ENCODE peak calls at places on chromosomes 16 and 17, in six cellular contexts. One of them, this sample, is unnamed.

GRCh38 chr16:31079342-31079944 is 5.2 kb downstream of the ZNF646 start:
- DNase-seq in PC-9: no peak
- DNase-seq in H9: no peak
- DNase-seq in adrenal gland: no peak
- DNase-seq in prostate gland: no peak
- DNase-seq in lung: no peak
- DNase-seq in this sample: no peak

GRCh38 chr17:66720567-66720966 is 114.3 kb upstream of the CACNG5 start:
- DNase-seq in lung: no peak
- DNase-seq in PC-9: no peak
- DNase-seq in prostate gland: no peak
- DNase-seq in adrenal gland: no peak
- DNase-seq in H9: no peak
- DNase-seq in this sample: no peak

GRCh38 chr16:23334421-23334853 is 32.3 kb downstream of the SCNN1B start:
- DNase-seq in prostate gland: no peak
- DNase-seq in lung: no peak
- DNase-seq in H9: no peak
- DNase-seq in adrenal gland: no peak
- DNase-seq in PC-9: no peak
- DNase-seq in this sample: no peak

GRCh38 chr16:73771196-73771595 is 525.4 kb upstream of the PSMD7 start:
- DNase-seq in PC-9: no peak
- DNase-seq in lung: no peak
- DNase-seq in H9: no peak
- DNase-seq in prostate gland: no peak
- DNase-seq in adrenal gland: no peak
- DNase-seq in this sample: no peak

GRCh38 chr16:12488371-12488770 is 315.3 kb downstream of the CPPED1 start:
- DNase-seq in H9: no peak
- DNase-seq in lung: no peak
- DNase-seq in PC-9: no peak
- DNase-seq in prostate gland: no peak
- DNase-seq in adrenal gland: no peak
- DNase-seq in this sample: no peak

GRCh38 chr17:75827291-75828050 is 16.7 kb downstream of the UNC13D start:
- DNase-seq in lung: peak
- DNase-seq in H9: peak
- DNase-seq in prostate gland: peak
- DNase-seq in PC-9: no peak
- DNase-seq in adrenal gland: no peak
- DNase-seq in this sample: no peak

GRCh38 chr16:72840591-72841381 is 207.1 kb downstream of the ZFHX3 start:
- DNase-seq in prostate gland: no peak
- DNase-seq in H9: no peak
- DNase-seq in adrenal gland: no peak
- DNase-seq in PC-9: no peak
- DNase-seq in lung: no peak
- DNase-seq in this sample: no peak

GRCh38 chr17:20954794-20955193 is 88.0 kb downstream of the USP22 start:
- DNase-seq in lung: no peak
- DNase-seq in adrenal gland: no peak
- DNase-seq in PC-9: no peak
- DNase-seq in H9: no peak
- DNase-seq in prostate gland: no peak
- DNase-seq in this sample: no peak

GRCh38 chr16:23694707-23695373 is 16.2 kb downstream of the PLK1 start:
- DNase-seq in lung: no peak
- DNase-seq in PC-9: no peak
- DNase-seq in H9: peak
- DNase-seq in adrenal gland: peak
- DNase-seq in prostate gland: no peak
- DNase-seq in this sample: no peak

GRCh38 chr17:65763786-65764185 is 202.3 kb upstream of the AXIN2 start:
- DNase-seq in lung: no peak
- DNase-seq in adrenal gland: no peak
- DNase-seq in prostate gland: no peak
- DNase-seq in H9: no peak
- DNase-seq in PC-9: no peak
- DNase-seq in this sample: no peak

GRCh38 chr17:332558-333322 is 19.9 kb downstream of the RPH3AL start:
- DNase-seq in H9: peak
- DNase-seq in lung: no peak
- DNase-seq in adrenal gland: no peak
- DNase-seq in prostate gland: no peak
- DNase-seq in PC-9: no peak
- DNase-seq in this sample: no peak

GRCh38 chr17:27915715-27916114 is 22.6 kb upstream of the LYRM9 start:
- DNase-seq in PC-9: no peak
- DNase-seq in lung: no peak
- DNase-seq in prostate gland: no peak
- DNase-seq in adrenal gland: no peak
- DNase-seq in H9: peak
- DNase-seq in this sample: no peak

GRCh38 chr17:74526681-74527080 is 4.6 kb downstream of the CD300LB start:
- DNase-seq in prostate gland: no peak
- DNase-seq in lung: no peak
- DNase-seq in PC-9: no peak
- DNase-seq in adrenal gland: no peak
- DNase-seq in H9: no peak
- DNase-seq in this sample: no peak

GRCh38 chr17:72624652-72625051 is 467.8 kb downstream of the SLC39A11 start:
- DNase-seq in prostate gland: no peak
- DNase-seq in PC-9: no peak
- DNase-seq in lung: no peak
- DNase-seq in adrenal gland: no peak
- DNase-seq in H9: no peak
- DNase-seq in this sample: no peak

GRCh38 chr16:14600164-14600563 is 29.9 kb downstream of the PARN start:
- DNase-seq in lung: no peak
- DNase-seq in prostate gland: no peak
- DNase-seq in adrenal gland: no peak
- DNase-seq in PC-9: peak
- DNase-seq in H9: no peak
- DNase-seq in this sample: no peak

GRCh38 chr17:71029246-71029645 is 859.9 kb downstream of the KCNJ2 start:
- DNase-seq in adrenal gland: no peak
- DNase-seq in H9: no peak
- DNase-seq in lung: no peak
- DNase-seq in PC-9: no peak
- DNase-seq in prostate gland: no peak
- DNase-seq in this sample: no peak

GRCh38 chr17:71035226-71035625 is 865.9 kb downstream of the KCNJ2 start:
- DNase-seq in H9: no peak
- DNase-seq in lung: no peak
- DNase-seq in prostate gland: no peak
- DNase-seq in adrenal gland: no peak
- DNase-seq in PC-9: no peak
- DNase-seq in this sample: no peak

GRCh38 chr17:71033336-71033735 is 864.0 kb downstream of the KCNJ2 start:
- DNase-seq in PC-9: no peak
- DNase-seq in adrenal gland: no peak
- DNase-seq in H9: peak
- DNase-seq in lung: no peak
- DNase-seq in prostate gland: no peak
- DNase-seq in this sample: no peak

GRCh38 chr17:71032746-71033273 is 863.5 kb downstream of the KCNJ2 start:
- DNase-seq in PC-9: no peak
- DNase-seq in prostate gland: no peak
- DNase-seq in lung: no peak
- DNase-seq in H9: peak
- DNase-seq in adrenal gland: no peak
- DNase-seq in this sample: no peak
- H3K27ac ChIP-seq in PC-9: no peak
- H3K27ac ChIP-seq in prostate gland: no peak
- H3K27ac ChIP-seq in lung: no peak
- H3K27ac ChIP-seq in H9: no peak
- H3K27ac ChIP-seq in adrenal gland: no peak
- H3K27ac ChIP-seq in this sample: no peak

GRCh38 chr16:29742683-29743275 is 3.0 kb downstream of the C16orf54 start:
- DNase-seq in H9: no peak
- DNase-seq in lung: no peak
- DNase-seq in adrenal gland: no peak
- DNase-seq in prostate gland: no peak
- DNase-seq in PC-9: no peak
- DNase-seq in this sample: no peak
- H3K27ac ChIP-seq in H9: no peak
- H3K27ac ChIP-seq in lung: no peak
- H3K27ac ChIP-seq in adrenal gland: no peak
- H3K27ac ChIP-seq in prostate gland: peak
- H3K27ac ChIP-seq in PC-9: no peak
- H3K27ac ChIP-seq in this sample: no peak

GRCh38 chr17:50146927-50147640 is 3.4 kb downstream of the PPP1R9B start:
- DNase-seq in adrenal gland: no peak
- DNase-seq in lung: no peak
- DNase-seq in PC-9: no peak
- DNase-seq in prostate gland: no peak
- DNase-seq in H9: no peak
- DNase-seq in this sample: no peak
- H3K27ac ChIP-seq in adrenal gland: peak
- H3K27ac ChIP-seq in lung: peak
- H3K27ac ChIP-seq in PC-9: no peak
- H3K27ac ChIP-seq in prostate gland: peak
- H3K27ac ChIP-seq in H9: no peak
- H3K27ac ChIP-seq in this sample: no peak

GRCh38 chr17:48551601-48552452 is 6.9 kb upstream of the HOXB2 start:
- DNase-seq in PC-9: no peak
- DNase-seq in lung: no peak
- DNase-seq in prostate gland: no peak
- DNase-seq in H9: no peak
- DNase-seq in adrenal gland: no peak
- DNase-seq in this sample: no peak

GRCh38 chr17:48549909-48550308 is 5.0 kb upstream of the HOXB2 start:
- DNase-seq in lung: no peak
- DNase-seq in adrenal gland: no peak
- DNase-seq in prostate gland: no peak
- DNase-seq in H9: no peak
- DNase-seq in PC-9: no peak
- DNase-seq in this sample: no peak

GRCh38 chr17:48548687-48549621 is 4.0 kb upstream of the HOXB2 start:
- DNase-seq in lung: no peak
- DNase-seq in adrenal gland: no peak
- DNase-seq in H9: no peak
- DNase-seq in prostate gland: no peak
- DNase-seq in PC-9: no peak
- DNase-seq in this sample: no peak

GRCh38 chr17:48551206-48551597 is 6.3 kb upstream of the HOXB2 start:
- DNase-seq in lung: no peak
- DNase-seq in PC-9: no peak
- DNase-seq in H9: no peak
- DNase-seq in adrenal gland: no peak
- DNase-seq in prostate gland: no peak
- DNase-seq in this sample: no peak

DNA sequence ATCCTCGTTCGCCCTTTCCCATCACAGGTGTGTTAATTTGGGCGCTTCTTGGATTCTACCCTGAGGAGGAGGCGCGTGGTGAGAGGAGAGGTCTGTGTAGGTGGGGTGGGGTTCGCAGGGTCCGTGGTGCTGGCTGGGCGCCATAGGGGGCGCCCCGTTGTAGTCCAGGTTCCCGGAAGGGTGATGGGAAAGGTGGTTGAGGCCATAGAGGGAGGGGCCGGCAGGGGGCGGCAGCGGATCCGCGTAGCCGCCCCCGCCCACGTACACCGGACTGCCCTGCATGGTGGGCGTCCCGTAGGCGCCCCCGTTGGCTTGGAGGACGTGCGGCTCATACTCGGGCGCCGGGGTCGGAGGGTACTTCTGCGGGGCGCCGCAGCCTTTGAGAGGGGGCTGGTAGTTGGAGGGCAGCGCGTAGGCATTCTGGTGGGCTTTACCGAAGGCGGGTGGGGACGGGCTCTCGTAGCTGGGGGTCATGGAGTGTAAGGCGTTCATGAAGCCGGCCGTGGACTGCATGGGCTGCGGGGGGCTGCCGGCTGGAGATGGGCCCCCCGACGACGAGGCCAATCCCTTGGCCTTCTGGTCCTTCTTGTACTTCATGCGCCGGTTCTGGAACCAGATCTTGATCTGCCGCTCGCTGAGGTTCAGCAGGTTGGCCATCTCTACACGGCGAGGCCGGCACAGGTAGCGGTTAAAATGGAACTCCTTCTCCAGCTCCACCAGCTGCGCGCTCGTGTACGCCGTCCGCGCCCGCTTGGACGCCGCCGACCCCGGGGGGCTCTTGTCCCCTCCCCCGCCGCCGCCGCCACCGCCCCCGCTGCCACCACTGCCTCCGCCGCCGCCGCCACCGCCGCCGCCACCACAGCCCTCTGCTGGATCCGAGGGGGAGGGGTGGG is 5.7 kb upstream of the HOXB2 start:
- DNase-seq in adrenal gland: no peak
- DNase-seq in prostate gland: no peak
- DNase-seq in PC-9: no peak
- DNase-seq in H9: peak
- DNase-seq in lung: no peak
- DNase-seq in this sample: no peak
- H3K27ac ChIP-seq in adrenal gland: no peak
- H3K27ac ChIP-seq in prostate gland: no peak
- H3K27ac ChIP-seq in PC-9: no peak
- H3K27ac ChIP-seq in H9: no peak
- H3K27ac ChIP-seq in lung: no peak
- H3K27ac ChIP-seq in this sample: no peak

GRCh38 chr16:79519448-79519847 is 81.1 kb downstream of the MAF start:
- DNase-seq in PC-9: no peak
- DNase-seq in lung: no peak
- DNase-seq in adrenal gland: no peak
- DNase-seq in prostate gland: no peak
- DNase-seq in H9: no peak
- DNase-seq in this sample: no peak
- H3K27ac ChIP-seq in PC-9: no peak
- H3K27ac ChIP-seq in lung: no peak
- H3K27ac ChIP-seq in adrenal gland: no peak
- H3K27ac ChIP-seq in prostate gland: no peak
- H3K27ac ChIP-seq in H9: no peak
- H3K27ac ChIP-seq in this sample: no peak

GRCh38 chr17:57597531-57598453 is 147.3 kb downstream of the CCDC182 start:
- DNase-seq in prostate gland: peak
- DNase-seq in PC-9: peak
- DNase-seq in lung: peak
- DNase-seq in adrenal gland: peak
- DNase-seq in H9: peak
- DNase-seq in this sample: no peak
- H3K27ac ChIP-seq in prostate gland: no peak
- H3K27ac ChIP-seq in PC-9: no peak
- H3K27ac ChIP-seq in lung: no peak
- H3K27ac ChIP-seq in adrenal gland: peak
- H3K27ac ChIP-seq in H9: no peak
- H3K27ac ChIP-seq in this sample: no peak

DNA sequence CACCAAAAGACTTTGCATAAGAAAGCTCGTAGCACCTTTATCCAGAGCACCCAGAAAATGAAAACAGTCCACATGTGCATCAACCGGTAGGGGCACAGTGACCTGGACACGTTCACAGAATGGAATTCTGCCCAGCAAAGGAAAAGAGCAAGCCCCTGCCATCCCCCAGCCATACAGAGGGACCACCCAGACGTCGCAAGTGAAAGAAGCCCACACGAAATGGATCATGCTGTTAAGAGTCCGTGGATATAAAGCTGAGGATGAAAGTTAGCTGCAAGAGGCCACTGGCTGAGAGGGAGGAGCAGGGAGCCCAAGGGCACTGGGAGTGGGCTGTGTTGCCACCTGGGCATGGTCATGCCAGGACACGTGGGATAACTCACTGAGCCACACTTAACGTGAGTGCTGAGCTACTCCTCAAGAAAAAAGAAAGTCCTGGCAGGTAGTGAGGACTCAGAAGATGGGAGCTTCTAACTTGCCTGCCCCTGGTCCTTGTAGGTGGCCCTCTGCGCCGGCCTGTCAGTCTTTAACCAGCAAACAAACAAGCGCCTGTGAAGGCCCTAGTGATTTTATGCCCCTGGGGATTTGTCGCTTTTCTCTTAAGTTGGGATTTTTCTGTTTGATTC is 190.7 kb downstream of the C16orf95 start:
- DNase-seq in prostate gland: no peak
- DNase-seq in adrenal gland: no peak
- DNase-seq in H9: no peak
- DNase-seq in PC-9: no peak
- DNase-seq in lung: no peak
- DNase-seq in this sample: no peak
- H3K27ac ChIP-seq in prostate gland: no peak
- H3K27ac ChIP-seq in adrenal gland: no peak
- H3K27ac ChIP-seq in H9: no peak
- H3K27ac ChIP-seq in PC-9: no peak
- H3K27ac ChIP-seq in lung: no peak
- H3K27ac ChIP-seq in this sample: no peak

This sample was measured in epithelial cell of prostate.